ENCODE peak calls at places on chromosome 1, in six cellular contexts. B, L, I, U, R and A are unnamed samples.
A peak's percentile ranks its signal among the peaks of the same experiment; 100 is the strongest.

GRCh38 chr1:55015731-55016620 is 17.2 kb downstream of the BSND start:
- DNase-seq in B (no peak), L (no peak), I (no peak), U (no peak), R (no peak), A (no peak)

GRCh38 chr1:64161347-64162080 is 41.9 kb upstream of the UBE2U start:
- DNase-seq in B (no peak), L (no peak), I (no peak), U (peak; percentile 46), R (no peak), A (no peak)

GRCh38 chr1:184457500-184457899 is 70.7 kb downstream of the C1orf21 start:
- DNase-seq in B (no peak), L (no peak), I (no peak), U (no peak), R (no peak), A (no peak)

GRCh38 chr1:155300024-155300423 is 1.2 kb downstream of the PKLR start:
- DNase-seq in B (no peak), L (no peak), I (no peak), U (no peak), R (no peak), A (no peak)

GRCh38 chr1:6007318-6008083 is 15.3 kb upstream of the NPHP4 start:
- DNase-seq in B (no peak), L (no peak), I (no peak), U (peak; percentile 45), R (peak; percentile 48), A (no peak)

GRCh38 chr1:38730511-38731397 is 128.8 kb downstream of the RRAGC start:
- DNase-seq in B (no peak), L (no peak), I (no peak), U (no peak), R (no peak), A (peak; percentile 21)

GRCh38 chr1:56585985-56586384 is 6.6 kb upstream of the PLPP3 start:
- DNase-seq in B (no peak), L (no peak), I (no peak), U (no peak), R (no peak), A (peak; percentile 26)

GRCh38 chr1:45857101-45857700 is 53.8 kb downstream of the MAST2 start:
- DNase-seq in B (no peak), L (no peak), I (no peak), U (no peak), R (no peak), A (no peak)

GRCh38 chr1:235990376-235990795 is 74.5 kb downstream of the NID1 start:
- DNase-seq in B (no peak), L (no peak), I (peak; percentile 42), U (peak; percentile 98), R (no peak), A (no peak)

GRCh38 chr1:54813479-54814147 is 12.5 kb upstream of the TTC22 start:
- DNase-seq in B (no peak), L (no peak), I (peak; percentile 36), U (no peak), R (no peak), A (no peak)

GRCh38 chr1:153402226-153402625 is 11.4 kb upstream of the S100A8 start:
- DNase-seq in B (no peak), L (no peak), I (no peak), U (no peak), R (no peak), A (no peak)

GRCh38 chr1:109247401-109248365 is 1.7 kb upstream of the CELSR2 start:
- DNase-seq in B (no peak), L (no peak), I (no peak), U (no peak), R (no peak), A (no peak)

GRCh38 chr1:12167493-12168429 is 970 bp downstream of the TNFRSF1B start:
- DNase-seq in B (no peak), L (no peak), I (no peak), U (no peak), R (no peak), A (no peak)

GRCh38 chr1:66416295-66416694 is 117.7 kb upstream of the SGIP1 start:
- DNase-seq in B (no peak), L (no peak), I (no peak), U (no peak), R (no peak), A (no peak)

GRCh38 chr1:192878249-192878648 is 69.4 kb downstream of the RGS2 start:
- DNase-seq in B (no peak), L (no peak), I (peak; percentile 55), U (no peak), R (no peak), A (no peak)

GRCh38 chr1:218294531-218294930 is 9.4 kb downstream of the RRP15 start:
- DNase-seq in B (no peak), L (no peak), I (no peak), U (peak; percentile 26), R (no peak), A (no peak)

GRCh38 chr1:190608282-190608681 is 130.6 kb upstream of the BRINP3 start:
- DNase-seq in B (no peak), L (no peak), I (no peak), U (no peak), R (no peak), A (no peak)

GRCh38 chr1:150288382-150288781 is 5.3 kb upstream of the MRPS21 start:
- DNase-seq in B (no peak), L (no peak), I (no peak), U (no peak), R (no peak), A (no peak)

GRCh38 chr1:113058861-113059441 is 14.0 kb upstream of the LRIG2 start:
- DNase-seq in B (no peak), L (no peak), I (no peak), U (no peak), R (no peak), A (peak; percentile 38)

GRCh38 chr1:181089017-181089776 is 697 bp downstream of the IER5 start:
- DNase-seq in B (no peak), L (no peak), I (no peak), U (no peak), R (peak; percentile 30), A (no peak)

GRCh38 chr1:180545991-180546390 is 12.8 kb upstream of the OVAAL start:
- DNase-seq in B (no peak), L (no peak), I (no peak), U (no peak), R (no peak), A (no peak)

GRCh38 chr1:982765-983436 is 1.0 kb upstream of the PERM1 start:
- DNase-seq in B (no peak), L (no peak), I (no peak), U (no peak), R (no peak), A (no peak)

GRCh38 chr1:19113362-19114092 is 96.5 kb downstream of the UBR4 start:
- DNase-seq in B (no peak), L (peak; percentile 61), I (no peak), U (peak; percentile 16), R (peak; percentile 11), A (peak; percentile 49)